ENCODE peak calls at places on chromosomes 6 and 20, in eight cellular contexts. Q, L, W, I, Y, P, E and J are unnamed samples.

GRCh38 chr6:128725271-128726233 is 157.4 kb upstream of the LAMA2 start:
- DNase-seq in I (no peak), Y (peak; percentile 39), P (no peak), Q (no peak), E (peak; percentile 57), L (peak; percentile 60), W (peak; percentile 43), J (peak; percentile 27)

GRCh38 chr6:123323419-123324329 is 313.1 kb downstream of the TRDN start:
- DNase-seq in Q (no peak), L (peak; percentile 59), I (no peak), Y (no peak), W (no peak), P (no peak), E (no peak), J (no peak)

GRCh38 chr6:18352842-18353241 is 34.3 kb upstream of the RNF144B start:
- DNase-seq in Q (no peak), L (no peak), W (no peak), Y (no peak), E (no peak), I (no peak), P (no peak), J (no peak)

GRCh38 chr6:105793132-105793531 is 293.0 kb upstream of the PRDM1 start:
- DNase-seq in L (no peak), P (no peak), I (no peak), W (no peak), E (no peak), Q (no peak), Y (peak; percentile 31), J (no peak)

GRCh38 chr6:128569737-128570438 is 49.5 kb upstream of the PTPRK start:
- DNase-seq in I (no peak), W (peak; percentile 91), P (no peak), Y (peak; percentile 78), L (peak; percentile 44), Q (no peak), E (no peak), J (peak; percentile 87)

GRCh38 chr6:17741507-17741906 is 34.8 kb upstream of the NUP153 start:
- DNase-seq in Q (no peak), L (no peak), E (no peak), Y (no peak), W (no peak), P (no peak), I (no peak), J (no peak)

GRCh38 chr20:12012241-12013222 is 94.8 kb downstream of the BTBD3 start:
- DNase-seq in I (no peak), W (peak; percentile 72), L (peak; percentile 72), Y (peak; percentile 88), Q (no peak), E (peak; percentile 45), P (peak; percentile 13), J (no peak)

GRCh38 chr6:169159331-169159730 is 94.3 kb downstream of the THBS2 start:
- DNase-seq in Q (peak; percentile 24), W (no peak), P (no peak), L (no peak), I (no peak), Y (no peak), E (no peak), J (peak; percentile 35)

GRCh38 chr20:49045440-49046086 is 549 bp upstream of the CSE1L start:
- DNase-seq in P (no peak), W (no peak), I (peak; percentile 68), Y (peak; percentile 32), L (no peak), Q (no peak), E (peak; percentile 1), J (no peak)